ENCODE peak calls at places on chromosomes 7 and 10, in seven cellular contexts. M is Panc1, I is H1, G is GM12878, L is SK-N-SH, Y is K562, E is HepG2. R is an unnamed sample.

GRCh38 chr10:118148245-118148644 is 101.5 kb upstream of the RAB11FIP2 start:
- DNase-seq in E (no peak), L (no peak), Y (no peak), G (no peak), I (no peak), M (no peak), R (no peak)

GRCh38 chr7:31850066-31850465 is 163.1 kb downstream of the PPP1R17 start:
- DNase-seq in I (no peak), E (no peak), M (no peak), Y (no peak), L (no peak), G (no peak), R (no peak)

GRCh38 chr7:135758531-135758932 is 9.9 kb upstream of the FAM180A start:
- DNase-seq in E (no peak), L (no peak), M (no peak), Y (no peak), I (no peak), G (no peak), R (no peak)

GRCh38 chr7:51545131-51545530 is 228.5 kb upstream of the COBL start:
- DNase-seq in G (no peak), L (no peak), E (no peak), I (no peak), Y (no peak), M (no peak), R (no peak)

GRCh38 chr7:7765422-7765821 is 47.0 kb upstream of the RPA3 start:
- DNase-seq in E (no peak), Y (no peak), G (no peak), L (no peak), M (no peak), I (no peak), R (no peak)

GRCh38 chr7:149125189-149125863 is 798 bp downstream of the ZNF425 start:
- DNase-seq in Y (no peak), E (no peak), G (no peak), M (no peak), L (no peak), I (no peak), R (no peak)

GRCh38 chr7:131942287-131943150 is 386.1 kb upstream of the PODXL start:
- DNase-seq in E (no peak), L (no peak), G (no peak), I (no peak), Y (no peak), M (no peak), R (no peak)

GRCh38 chr7:23469150-23469960 is 936 bp downstream of the IGF2BP3 start:
- DNase-seq in Y (peak), E (no peak), I (no peak), L (peak), M (no peak), G (no peak), R (no peak)

GRCh38 chr7:108420482-108420908 is 35.7 kb downstream of the NRCAM start:
- DNase-seq in I (no peak), M (no peak), E (no peak), Y (no peak), G (no peak), L (no peak), R (no peak)

GRCh38 chr7:158355456-158356065 is 232.1 kb downstream of the PTPRN2 start:
- DNase-seq in Y (peak), E (peak), I (peak), L (no peak), M (peak), G (no peak), R (peak)

GRCh38 chr7:55187701-55188491 is 169.1 kb downstream of the EGFR start:
- DNase-seq in Y (no peak), I (no peak), G (no peak), L (no peak), E (peak), M (no peak), R (no peak)

GRCh38 chr7:21912305-21912704 is 33.4 kb downstream of the CDCA7L start:
- DNase-seq in M (no peak), L (no peak), G (no peak), Y (no peak), E (no peak), I (no peak), R (no peak)

GRCh38 chr10:131095109-131095580 is 216.4 kb downstream of the TCERG1L start:
- DNase-seq in G (no peak), M (no peak), E (no peak), I (no peak), L (no peak), Y (no peak), R (no peak)

GRCh38 chr7:132317856-132318255 is 258.4 kb downstream of the PLXNA4 start:
- DNase-seq in E (no peak), L (no peak), Y (no peak), I (no peak), M (no peak), G (no peak), R (no peak)

GRCh38 chr10:16964571-16965241 is 147.5 kb upstream of the RSU1 start:
- DNase-seq in L (peak), M (no peak), I (no peak), G (no peak), Y (no peak), E (no peak), R (no peak)

GRCh38 chr7:128755816-128756476 is 16.8 kb downstream of the CALU start:
- DNase-seq in I (no peak), E (no peak), Y (no peak), L (peak), G (no peak), M (no peak), R (no peak)

GRCh38 chr7:26200113-26200443 is 468 bp downstream of the HNRNPA2B1 start:
- DNase-seq in E (no peak), I (no peak), Y (peak), G (no peak), M (no peak), L (peak), R (no peak)

GRCh38 chr10:74063256-74063655 is 65.3 kb downstream of the VCL start:
- DNase-seq in I (no peak), L (no peak), M (no peak), G (no peak), E (no peak), Y (no peak), R (no peak)

GRCh38 chr10:123897146-123897545 is 5.5 kb upstream of the CPXM2 start:
- DNase-seq in M (no peak), G (no peak), L (no peak), Y (no peak), E (no peak), I (no peak), R (no peak)

GRCh38 chr7:157205438-157205837 is 66.7 kb downstream of the UBE3C start:
- DNase-seq in G (no peak), L (no peak), Y (no peak), M (no peak), I (no peak), E (no peak), R (no peak)

GRCh38 chr7:66110861-66111260 is 3.8 kb upstream of the CRCP start:
- DNase-seq in Y (no peak), E (peak), I (no peak), L (no peak), M (no peak), G (no peak), R (peak)

GRCh38 chr7:116543664-116544063 is 18.8 kb downstream of the CAV1 start:
- DNase-seq in M (no peak), G (no peak), E (no peak), Y (no peak), I (no peak), L (no peak), R (no peak)

GRCh38 chr10:64523065-64523759 is 1002.0 kb downstream of the REEP3 start:
- DNase-seq in Y (no peak), E (no peak), M (no peak), G (no peak), L (no peak), I (no peak), R (no peak)

GRCh38 chr10:89861584-89862287 is 160.3 kb downstream of the KIF20B start:
- DNase-seq in E (no peak), M (no peak), I (no peak), L (no peak), Y (no peak), G (no peak), R (peak)

GRCh38 chr7:104950754-104951153 is 63.3 kb upstream of the KMT2E start:
- DNase-seq in L (no peak), E (no peak), M (no peak), G (no peak), Y (no peak), I (no peak), R (no peak)

GRCh38 chr7:104951546-104951945 is 62.5 kb upstream of the KMT2E start:
- DNase-seq in I (no peak), E (no peak), G (no peak), L (no peak), M (no peak), Y (no peak), R (no peak)

GRCh38 chr7:104958278-104958903 is 55.6 kb upstream of the KMT2E start:
- DNase-seq in M (no peak), E (no peak), I (no peak), L (no peak), G (no peak), Y (no peak), R (no peak)

GRCh38 chr7:104956753-104957450 is 57.1 kb upstream of the KMT2E start:
- DNase-seq in I (no peak), E (no peak), L (no peak), G (peak), M (peak), Y (no peak), R (no peak)

DNA sequence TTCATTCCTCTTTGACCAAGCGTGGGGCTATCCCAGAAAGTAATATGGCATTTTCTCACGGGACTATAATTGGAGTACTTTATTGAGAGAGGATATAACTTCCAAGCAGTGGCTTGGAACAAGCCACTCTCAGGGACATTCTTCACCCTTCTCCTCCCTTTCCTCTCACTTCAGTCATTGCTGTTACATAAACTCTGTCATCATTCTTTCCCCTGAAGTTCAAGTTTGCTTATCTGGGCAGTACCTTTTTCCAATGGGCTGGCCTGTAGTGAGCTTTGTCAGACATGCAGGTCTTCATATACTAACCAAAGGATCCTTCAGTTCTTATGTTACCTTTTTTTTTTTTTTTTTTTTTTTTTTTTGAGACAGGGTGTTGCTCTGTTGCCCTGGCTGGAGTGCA is 58.7 kb upstream of the KMT2E start:
- DNase-seq in M (no peak), Y (no peak), E (no peak), L (no peak), I (no peak), G (no peak), R (no peak)
- TF ChIP-seq SIN3A in M (no peak), Y (no peak), E (no peak), L (no peak), I (no peak), G (no peak), R (no peak)

DNA sequence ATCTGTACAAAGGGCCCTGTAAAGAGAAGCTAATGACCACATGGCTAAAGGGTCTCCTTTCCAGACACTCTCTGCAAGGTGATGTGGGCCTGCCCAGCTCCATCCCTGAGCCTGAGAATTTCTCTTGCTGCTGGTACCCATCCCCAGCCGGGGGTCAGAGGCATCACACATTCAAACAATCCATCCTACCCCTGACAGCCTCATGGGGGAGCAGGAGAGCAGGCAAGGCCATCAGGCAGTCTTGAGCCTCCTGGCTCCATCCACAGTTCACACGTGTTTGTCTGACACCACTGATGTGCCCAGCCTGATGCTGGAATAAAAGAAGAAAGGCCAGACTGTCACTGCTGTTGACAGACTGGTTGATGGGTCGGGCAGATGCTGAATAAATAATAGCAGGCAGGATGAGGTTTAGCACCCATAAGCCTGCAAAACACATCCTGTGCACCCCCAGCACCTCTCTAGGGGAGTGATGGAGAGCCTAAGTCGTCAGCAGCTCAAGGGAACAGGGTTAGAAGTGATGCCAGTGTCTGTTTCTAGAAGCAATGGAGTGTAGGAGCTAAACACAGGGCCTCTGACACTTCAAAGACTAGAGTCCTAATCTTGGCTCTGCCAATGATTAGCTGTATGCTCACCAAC is 43.5 kb downstream of the TLL2 start:
- DNase-seq in I (no peak), L (peak), Y (peak), E (peak), G (no peak), M (peak), R (peak)
- TF ChIP-seq SIN3A in I (no peak), L (no peak), Y (no peak), E (no peak), G (no peak), M (no peak), R (no peak)

GRCh38 chr7:17633099-17633498 is 307.2 kb downstream of the SNX13 start:
- DNase-seq in G (no peak), M (no peak), E (peak), L (no peak), I (no peak), Y (no peak), R (peak)
- TF ChIP-seq SIN3A in G (no peak), M (no peak), E (no peak), L (no peak), I (no peak), Y (no peak), R (no peak)

DNA sequence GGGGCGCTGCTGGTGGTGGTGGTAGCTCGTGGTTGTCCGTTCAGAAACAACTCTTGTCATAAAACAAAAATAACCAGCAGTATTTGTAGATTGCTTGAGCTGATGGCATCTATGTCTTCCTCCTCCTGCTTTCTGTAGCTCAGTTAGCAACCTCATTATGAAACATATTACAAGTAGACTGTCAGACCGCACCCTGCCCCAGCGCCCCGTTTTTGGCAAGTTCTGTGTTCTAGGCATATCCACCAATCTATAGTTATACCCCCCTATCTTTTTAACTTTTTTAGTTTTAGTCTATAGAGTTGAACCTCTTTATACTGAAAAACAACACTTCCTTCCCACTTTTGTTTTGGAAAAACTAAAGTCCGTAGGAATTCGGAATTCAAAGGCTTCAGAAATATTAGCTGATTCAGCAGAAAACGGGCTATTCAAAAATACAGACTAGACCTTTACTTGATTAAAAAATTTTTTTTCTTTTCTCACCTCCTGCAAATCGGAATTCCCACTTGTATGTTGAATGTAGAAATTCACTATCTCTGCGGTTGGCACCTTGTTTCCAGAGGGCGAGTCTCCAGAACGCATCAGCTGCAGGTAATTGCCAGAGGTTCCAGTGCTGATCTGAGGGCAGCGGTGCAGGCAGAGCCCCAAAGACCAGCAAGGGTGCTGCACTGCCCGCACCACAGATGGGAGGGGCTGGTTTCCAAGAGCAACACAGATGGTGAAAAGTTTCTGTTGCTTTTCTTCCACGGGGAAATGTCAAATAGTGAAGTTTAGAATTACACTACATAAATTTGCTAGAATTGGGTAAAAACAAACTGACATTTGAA is 2.1 kb upstream of the FZD8 start:
- DNase-seq in Y (no peak), L (no peak), E (no peak), G (no peak), I (no peak), M (no peak), R (no peak)
- TF ChIP-seq SIN3A in Y (no peak), L (no peak), E (no peak), G (no peak), I (no peak), M (no peak), R (no peak)

DNA sequence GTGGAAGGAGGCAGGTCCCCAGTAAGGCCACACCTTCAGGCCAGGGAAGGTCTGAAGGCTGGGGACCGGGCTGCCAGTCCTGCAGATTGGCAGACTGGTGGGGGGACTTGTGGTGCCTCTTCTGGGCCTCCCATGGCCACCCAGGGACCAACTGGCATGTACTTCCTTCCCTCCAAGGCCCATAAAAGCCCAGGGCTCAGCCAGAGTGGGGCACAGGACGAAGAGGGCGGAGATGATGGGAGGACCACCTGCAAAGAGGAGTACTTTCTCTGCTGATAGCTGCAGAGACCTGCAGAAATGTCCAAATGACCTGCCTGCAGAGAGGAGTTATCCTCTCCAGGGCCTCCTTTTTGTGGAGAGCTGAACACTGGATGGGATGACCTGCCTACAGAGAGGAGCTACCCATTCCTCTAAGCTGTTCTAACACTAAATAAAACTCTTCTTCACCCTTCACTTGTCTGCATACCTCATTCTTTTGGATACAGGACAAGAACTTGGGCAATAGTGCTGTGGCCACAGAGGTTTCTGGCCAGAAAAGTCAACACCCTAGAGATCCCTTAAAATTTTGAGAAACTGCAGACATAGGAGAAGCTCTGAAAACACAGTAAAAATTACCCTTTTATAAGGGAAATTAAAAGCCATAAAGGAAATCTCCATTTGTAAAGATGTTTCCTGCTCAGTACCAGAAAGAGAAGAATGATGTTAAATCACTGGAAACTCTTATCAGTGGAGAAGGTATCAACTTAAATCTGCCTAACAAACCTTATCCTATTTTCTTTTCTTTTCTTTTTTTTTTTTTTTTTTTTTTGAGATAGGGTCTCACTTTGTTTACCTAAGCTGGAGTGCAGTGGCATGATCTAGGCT is 20.7 kb upstream of the PRF1 start:
- DNase-seq in G (no peak), I (no peak), M (no peak), L (no peak), Y (no peak), E (no peak), R (no peak)
- TF ChIP-seq SIN3A in G (no peak), I (no peak), M (no peak), L (no peak), Y (no peak), E (no peak), R (no peak)

GRCh38 chr10:34437897-34438296 is 377.2 kb downstream of the PARD3 start:
- DNase-seq in Y (no peak), L (no peak), G (no peak), E (no peak), I (no peak), M (no peak), R (no peak)
- TF ChIP-seq SIN3A in Y (no peak), L (no peak), G (no peak), E (no peak), I (no peak), M (no peak), R (no peak)

GRCh38 chr10:24645784-24646183 is 77.9 kb downstream of the ARHGAP21 start:
- DNase-seq in L (no peak), G (no peak), I (no peak), M (peak), Y (peak), E (no peak), R (no peak)
- TF ChIP-seq SIN3A in L (no peak), G (no peak), I (no peak), M (no peak), Y (no peak), E (no peak), R (no peak)

GRCh38 chr10:22612316-22612715 is 102.1 kb downstream of the PIP4K2A start:
- DNase-seq in M (no peak), Y (no peak), E (no peak), I (no peak), L (no peak), G (no peak), R (no peak)
- TF ChIP-seq SIN3A in M (no peak), Y (no peak), E (no peak), I (no peak), L (no peak), G (no peak), R (no peak)

DNA sequence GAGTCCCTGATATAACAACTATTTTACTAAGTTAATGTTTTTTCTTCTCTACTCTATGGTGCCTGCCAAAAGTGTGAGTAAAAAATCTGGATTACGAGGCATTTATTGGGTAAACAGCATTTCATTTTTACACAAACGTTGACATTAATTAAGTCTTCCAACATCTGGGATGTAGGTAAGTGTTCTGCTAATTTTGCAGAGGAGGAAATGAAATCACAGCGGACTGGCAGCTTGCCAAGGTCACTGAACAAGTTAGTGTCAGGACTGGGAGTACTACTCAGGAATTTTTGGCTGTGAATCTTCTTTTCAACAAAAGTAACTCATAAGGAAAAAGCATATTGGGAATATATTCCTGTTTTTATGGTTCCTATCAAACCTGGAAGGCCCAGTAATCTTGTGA is 612.1 kb upstream of the FZD8 start:
- DNase-seq in E (no peak), I (no peak), Y (no peak), G (no peak), L (no peak), M (no peak), R (no peak)
- TF ChIP-seq SIN3A in E (no peak), I (no peak), Y (no peak), G (no peak), L (no peak), M (no peak), R (no peak)